ENCODE peak calls at places on chromosomes 1 and 21, in four cellular contexts. M is astrocyte, I is sigmoid colon, Q is aorta. F is an unnamed sample.

GRCh38 chr1:89609781-89610456 is 23.0 kb upstream of the LRRC8C start:
- DNase-seq in M (no peak), I (no peak), Q (no peak), F (no peak)

GRCh38 chr1:61980561-61980960 is 214.1 kb upstream of the L1TD1 start:
- DNase-seq in M (no peak), I (no peak), Q (no peak), F (no peak)

GRCh38 chr1:154157520-154158306 is 2.8 kb upstream of the NUP210L start:
- DNase-seq in M (peak), I (no peak), Q (no peak), F (no peak)

GRCh38 chr1:241837901-241838300 is 10.1 kb upstream of the EXO1 start:
- DNase-seq in M (peak), I (no peak), Q (no peak), F (no peak)

GRCh38 chr1:47809301-47810084 is 187.7 kb downstream of the TRABD2B start:
- DNase-seq in M (no peak), I (no peak), Q (no peak), F (no peak)

GRCh38 chr21:39182484-39183271 is 573 bp downstream of the PSMG1 start:
- DNase-seq in M (no peak), I (peak), Q (no peak), F (no peak)

GRCh38 chr21:46557919-46558392 is 46.9 kb downstream of the S100B start:
- DNase-seq in M (no peak), I (no peak), Q (no peak), F (no peak)

GRCh38 chr1:111184648-111185047 is 15.8 kb downstream of the DENND2D start:
- DNase-seq in M (no peak), I (no peak), Q (no peak), F (no peak)

GRCh38 chr21:36820176-36821031 is 121.5 kb downstream of the SIM2 start:
- DNase-seq in M (no peak), I (no peak), Q (no peak), F (no peak)

GRCh38 chr1:43358746-43359693 is at the start of gene CDC20:
- DNase-seq in M (peak), I (peak), Q (peak), F (peak)

GRCh38 chr1:99728494-99729235 is 37.8 kb downstream of the FRRS1 start:
- DNase-seq in M (no peak), I (no peak), Q (no peak), F (peak)

GRCh38 chr1:10494754-10495474 is 20.2 kb downstream of the PEX14 start:
- DNase-seq in M (no peak), I (peak), Q (peak), F (peak)

GRCh38 chr1:32888134-32888533 is 1.8 kb downstream of the HPCA start:
- DNase-seq in M (no peak), I (no peak), Q (peak), F (no peak)

GRCh38 chr1:65992160-65993046 is 199.7 kb downstream of the PDE4B start:
- DNase-seq in M (peak), I (no peak), Q (no peak), F (no peak)

GRCh38 chr1:30704271-30704670 is 19.1 kb downstream of the MATN1 start:
- DNase-seq in M (no peak), I (peak), Q (no peak), F (no peak)

GRCh38 chr1:103514920-103515503 is 10.5 kb upstream of the RNPC3 start:
- DNase-seq in M (peak), I (no peak), Q (no peak), F (peak)

GRCh38 chr1:180345148-180345547 is 115.1 kb downstream of the LHX4 start:
- DNase-seq in M (no peak), I (no peak), Q (no peak), F (peak)

GRCh38 chr1:180343931-180344406 is 113.9 kb downstream of the LHX4 start:
- DNase-seq in M (peak), I (no peak), Q (no peak), F (peak)
- H3K4me3 ChIP-seq in M (no peak), I (no peak), Q (no peak), F (no peak)

DNA sequence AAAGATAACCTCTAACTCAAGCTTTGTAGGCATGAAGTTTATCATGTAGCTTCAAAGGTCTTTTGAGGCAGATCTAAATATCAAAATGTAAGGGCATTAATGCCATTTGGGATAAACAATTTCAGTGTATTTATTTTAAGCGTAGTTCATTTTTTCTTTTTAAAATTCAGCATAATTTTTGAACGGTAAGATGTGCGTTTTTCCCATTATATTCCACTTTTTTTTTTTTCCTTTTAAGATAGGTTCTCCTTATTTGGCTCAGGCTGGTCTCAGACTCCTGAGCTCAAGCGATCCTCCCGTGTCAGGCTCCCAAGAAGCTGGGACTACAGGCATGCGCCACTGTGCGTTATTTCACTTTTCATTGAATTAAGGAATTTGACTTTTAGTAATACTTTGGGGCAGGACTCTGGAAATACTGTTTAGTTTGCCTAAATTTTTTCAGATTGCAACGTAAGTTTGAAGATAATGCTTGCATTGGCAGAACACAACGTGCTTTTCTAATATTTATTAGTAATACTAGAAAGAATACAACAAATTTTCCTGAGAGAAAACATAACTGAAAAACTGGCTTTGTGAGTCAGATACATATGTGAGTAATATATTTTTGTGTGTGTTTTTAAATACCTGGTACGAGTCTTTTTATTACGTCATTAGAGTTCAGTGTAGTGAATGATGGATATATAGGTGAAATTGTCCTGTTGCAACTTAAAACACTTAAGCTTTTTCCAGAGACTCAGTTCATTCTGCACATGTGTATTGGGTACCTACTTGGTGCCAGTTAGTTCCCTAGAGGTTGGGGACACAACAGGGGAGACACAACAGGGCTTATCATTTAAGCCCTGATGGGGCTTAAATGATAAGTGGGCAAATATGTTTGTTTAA is 2.2 kb downstream of the RALGPS2 start:
- DNase-seq in M (no peak), I (no peak), Q (no peak), F (no peak)
- H3K4me3 ChIP-seq in M (no peak), I (peak), Q (no peak), F (peak)

GRCh38 chr1:201945863-201946223 is 505 bp downstream of the LMOD1 start:
- DNase-seq in M (no peak), I (no peak), Q (no peak), F (no peak)
- H3K4me3 ChIP-seq in M (peak), I (peak), Q (peak), F (peak)

GRCh38 chr1:145846191-145846590 is 761 bp downstream of the NUDT17 start:
- DNase-seq in M (no peak), I (no peak), Q (peak), F (no peak)
- H3K4me3 ChIP-seq in M (peak), I (peak), Q (no peak), F (peak)

GRCh38 chr21:43034098-43034497 is 41.5 kb downstream of the CBS start:
- DNase-seq in M (no peak), I (no peak), Q (no peak), F (no peak)
- H3K4me3 ChIP-seq in M (no peak), I (no peak), Q (no peak), F (no peak)